ENCODE peak calls at places on chromosome 16, in four cellular contexts. Q is mesenchymal stem cell, F is cortex of kidney, B is NCI-H774. X is an unnamed sample.

GRCh38 chr16:1338119-1338730 is 4.8 kb downstream of the BAIAP3 start:
- DNase-seq in F (no peak), Q (no peak), B (no peak), X (no peak)

GRCh38 chr16:88084881-88085280 is 133.6 kb downstream of the BANP start:
- DNase-seq in F (no peak), B (no peak), Q (peak), X (no peak)

GRCh38 chr16:3776316-3776715 is 59.0 kb upstream of the TRAP1 start:
- DNase-seq in Q (no peak), F (no peak), B (no peak), X (no peak)

GRCh38 chr16:68116256-68116853 is 31.2 kb downstream of the NFATC3 start:
- DNase-seq in B (no peak), Q (peak), F (no peak), X (no peak)

GRCh38 chr16:79286646-79287423 is 313.7 kb downstream of the MAF start:
- DNase-seq in B (peak), F (no peak), Q (no peak), X (no peak)

GRCh38 chr16:3112058-3112880 is at the start of gene ZNF205:
- DNase-seq in B (peak), F (no peak), Q (peak), X (peak)

GRCh38 chr16:5354645-5355044 is 257.1 kb upstream of the EEF2KMT start:
- DNase-seq in F (no peak), B (no peak), Q (no peak), X (no peak)

GRCh38 chr16:4886151-4886550 is 38.9 kb downstream of the UBN1 start:
- DNase-seq in F (no peak), Q (no peak), B (no peak), X (no peak)

GRCh38 chr16:24953721-24954120 is 61.4 kb downstream of the ARHGAP17 start:
- DNase-seq in B (no peak), F (no peak), Q (no peak), X (no peak)

GRCh38 chr16:28192811-28193529 is 18.8 kb downstream of the XPO6 start:
- DNase-seq in F (no peak), Q (no peak), B (no peak), X (no peak)

GRCh38 chr16:4091638-4092037 is 24.6 kb downstream of the ADCY9 start:
- DNase-seq in Q (no peak), F (no peak), B (no peak), X (no peak)

GRCh38 chr16:11658896-11659708 is 9.2 kb upstream of the SNN start:
- DNase-seq in Q (no peak), F (no peak), B (no peak), X (no peak)

GRCh38 chr16:31099860-31100638 is 5.5 kb upstream of the VKORC1 start:
- DNase-seq in B (no peak), F (no peak), Q (peak), X (peak)

GRCh38 chr16:89687092-89687940 is 827 bp downstream of the CDK10 start:
- DNase-seq in B (peak), F (no peak), Q (peak), X (peak)

GRCh38 chr16:76195648-76196047 is 81.6 kb upstream of the CNTNAP4 start:
- DNase-seq in Q (no peak), F (no peak), B (no peak), X (no peak)

GRCh38 chr16:66658143-66658859 is 38.2 kb downstream of the CMTM4 start:
- DNase-seq in B (no peak), Q (no peak), F (no peak), X (no peak)

GRCh38 chr16:50615891-50616290 is 65.2 kb downstream of the SNX20 start:
- DNase-seq in F (no peak), B (no peak), Q (no peak), X (no peak)

GRCh38 chr16:30767767-30768465 is 5.8 kb downstream of the RNF40 start:
- DNase-seq in F (no peak), Q (no peak), B (no peak), X (no peak)

GRCh38 chr16:88369447-88370008 is 13.2 kb upstream of the ZNF469 start:
- DNase-seq in F (no peak), Q (no peak), B (no peak), X (no peak)

GRCh38 chr16:54171855-54172537 is 114.6 kb downstream of the IRX3 start:
- DNase-seq in B (peak), Q (peak), F (no peak), X (peak)

GRCh38 chr16:84982434-84982833 is 28.9 kb downstream of the ZDHHC7 start:
- DNase-seq in B (no peak), Q (no peak), F (no peak), X (no peak)

GRCh38 chr16:87391324-87391949 is 699 bp upstream of the MAP1LC3B start:
- DNase-seq in F (no peak), B (no peak), Q (peak), X (no peak)

GRCh38 chr16:67845291-67846062 is 1.3 kb upstream of the NUTF2 start:
- DNase-seq in B (no peak), F (no peak), Q (peak), X (no peak)

GRCh38 chr16:67432491-67432890 is 1.6 kb downstream of the HSD11B2 start:
- DNase-seq in Q (no peak), B (no peak), F (no peak), X (no peak)

GRCh38 chr16:14502932-14503741 is 126.9 kb downstream of the PARN start:
- DNase-seq in F (no peak), Q (peak), B (no peak), X (peak)

GRCh38 chr16:57606147-57606846 is 22.1 kb upstream of the ADGRG1 start:
- DNase-seq in F (no peak), B (no peak), Q (no peak), X (no peak)

GRCh38 chr16:89371968-89372634 is 118.3 kb downstream of the ANKRD11 start:
- DNase-seq in B (no peak), Q (no peak), F (no peak), X (peak)

GRCh38 chr16:66226762-66227161 is 139.7 kb upstream of the CDH5 start:
- DNase-seq in Q (no peak), B (no peak), F (no peak), X (no peak)

GRCh38 chr16:8850279-8850885 is 18.4 kb downstream of the CARHSP1 start:
- DNase-seq in B (no peak), F (no peak), Q (peak), X (peak)

GRCh38 chr16:88593064-88593463 is 22.9 kb downstream of the ZC3H18 start:
- DNase-seq in Q (no peak), F (no peak), B (no peak), X (no peak)

GRCh38 chr16:85564277-85565051 is 48.7 kb upstream of the GSE1 start:
- DNase-seq in Q (no peak), F (no peak), B (no peak), X (no peak)

X was measured in brain microvascular endothelial cell.